ENCODE peak calls at places on chromosome X, in seven cellular contexts. One of them, this sample, is unnamed.

GRCh38 chrX:123884809-123885408 is 25.1 kb downstream of the XIAP start:
- DNase-seq in stimulated activated CD4-positive, alpha-beta T cell treated with anti-CD3 and anti-CD28 coated beads, Interleukin-1b, Interleukin-23, amount 100 ng/mL, for 1 hour: no peak
- DNase-seq in NCI-H1436: peak; percentile 66
- DNase-seq in 8988T: peak; percentile 18
- DNase-seq in fibroblast of the aortic adventitia: peak; percentile 73
- DNase-seq in upper lobe of right lung: no peak
- DNase-seq in CD4-positive, alpha-beta memory T cell: peak; percentile 50
- DNase-seq in this sample: peak; percentile 60

GRCh38 chrX:153557618-153558017 is 40.2 kb downstream of the ATP2B3 start:
- DNase-seq in fibroblast of the aortic adventitia: no peak
- DNase-seq in upper lobe of right lung: no peak
- DNase-seq in stimulated activated CD4-positive, alpha-beta T cell treated with anti-CD3 and anti-CD28 coated beads, Interleukin-1b, Interleukin-23, amount 100 ng/mL, for 1 hour: no peak
- DNase-seq in CD4-positive, alpha-beta memory T cell: no peak
- DNase-seq in 8988T: no peak
- DNase-seq in NCI-H1436: no peak
- DNase-seq in this sample: no peak

GRCh38 chrX:132216806-132217202 is 2.4 kb downstream of the RAP2C start:
- DNase-seq in CD4-positive, alpha-beta memory T cell: peak; percentile 73
- DNase-seq in upper lobe of right lung: no peak
- DNase-seq in fibroblast of the aortic adventitia: peak; percentile 23
- DNase-seq in 8988T: no peak
- DNase-seq in NCI-H1436: no peak
- DNase-seq in stimulated activated CD4-positive, alpha-beta T cell treated with anti-CD3 and anti-CD28 coated beads, Interleukin-1b, Interleukin-23, amount 100 ng/mL, for 1 hour: no peak
- DNase-seq in this sample: no peak

GRCh38 chrX:23931149-23931604 is 23.4 kb downstream of the CXorf58 start:
- DNase-seq in 8988T: no peak
- DNase-seq in NCI-H1436: no peak
- DNase-seq in fibroblast of the aortic adventitia: no peak
- DNase-seq in upper lobe of right lung: no peak
- DNase-seq in stimulated activated CD4-positive, alpha-beta T cell treated with anti-CD3 and anti-CD28 coated beads, Interleukin-1b, Interleukin-23, amount 100 ng/mL, for 1 hour: no peak
- DNase-seq in CD4-positive, alpha-beta memory T cell: no peak
- DNase-seq in this sample: no peak

GRCh38 chrX:39857780-39858179 is 240.0 kb downstream of the BCOR start:
- DNase-seq in CD4-positive, alpha-beta memory T cell: no peak
- DNase-seq in NCI-H1436: no peak
- DNase-seq in 8988T: no peak
- DNase-seq in upper lobe of right lung: no peak
- DNase-seq in fibroblast of the aortic adventitia: no peak
- DNase-seq in stimulated activated CD4-positive, alpha-beta T cell treated with anti-CD3 and anti-CD28 coated beads, Interleukin-1b, Interleukin-23, amount 100 ng/mL, for 1 hour: no peak
- DNase-seq in this sample: no peak

GRCh38 chrX:136667446-136668168 is 19.6 kb downstream of the CD40LG start:
- DNase-seq in fibroblast of the aortic adventitia: no peak
- DNase-seq in CD4-positive, alpha-beta memory T cell: peak; percentile 48
- DNase-seq in stimulated activated CD4-positive, alpha-beta T cell treated with anti-CD3 and anti-CD28 coated beads, Interleukin-1b, Interleukin-23, amount 100 ng/mL, for 1 hour: no peak
- DNase-seq in 8988T: no peak
- DNase-seq in upper lobe of right lung: no peak
- DNase-seq in NCI-H1436: no peak
- DNase-seq in this sample: no peak

GRCh38 chrX:73965833-73966232 is 338.1 kb upstream of the ZCCHC13 start:
- DNase-seq in stimulated activated CD4-positive, alpha-beta T cell treated with anti-CD3 and anti-CD28 coated beads, Interleukin-1b, Interleukin-23, amount 100 ng/mL, for 1 hour: no peak
- DNase-seq in upper lobe of right lung: no peak
- DNase-seq in fibroblast of the aortic adventitia: no peak
- DNase-seq in CD4-positive, alpha-beta memory T cell: no peak
- DNase-seq in NCI-H1436: no peak
- DNase-seq in 8988T: no peak
- DNase-seq in this sample: no peak

GRCh38 chrX:123085311-123085940 is 98.7 kb upstream of the GRIA3 start:
- DNase-seq in fibroblast of the aortic adventitia: peak; percentile 10
- DNase-seq in upper lobe of right lung: no peak
- DNase-seq in NCI-H1436: no peak
- DNase-seq in 8988T: no peak
- DNase-seq in CD4-positive, alpha-beta memory T cell: no peak
- DNase-seq in stimulated activated CD4-positive, alpha-beta T cell treated with anti-CD3 and anti-CD28 coated beads, Interleukin-1b, Interleukin-23, amount 100 ng/mL, for 1 hour: no peak
- DNase-seq in this sample: no peak

GRCh38 chrX:103275947-103276567 is 493 bp downstream of the TCEAL5 start:
- DNase-seq in upper lobe of right lung: no peak
- DNase-seq in CD4-positive, alpha-beta memory T cell: no peak
- DNase-seq in 8988T: no peak
- DNase-seq in NCI-H1436: no peak
- DNase-seq in stimulated activated CD4-positive, alpha-beta T cell treated with anti-CD3 and anti-CD28 coated beads, Interleukin-1b, Interleukin-23, amount 100 ng/mL, for 1 hour: no peak
- DNase-seq in fibroblast of the aortic adventitia: no peak
- DNase-seq in this sample: peak; percentile 56

GRCh38 chrX:138026211-138026610 is 460.3 kb downstream of the ZIC3 start:
- DNase-seq in upper lobe of right lung: no peak
- DNase-seq in CD4-positive, alpha-beta memory T cell: no peak
- DNase-seq in fibroblast of the aortic adventitia: peak; percentile 0
- DNase-seq in NCI-H1436: peak; percentile 9
- DNase-seq in 8988T: no peak
- DNase-seq in stimulated activated CD4-positive, alpha-beta T cell treated with anti-CD3 and anti-CD28 coated beads, Interleukin-1b, Interleukin-23, amount 100 ng/mL, for 1 hour: no peak
- DNase-seq in this sample: peak; percentile 27

GRCh38 chrX:39377171-39377570 is 575.9 kb downstream of the MID1IP1 start:
- DNase-seq in upper lobe of right lung: no peak
- DNase-seq in 8988T: no peak
- DNase-seq in stimulated activated CD4-positive, alpha-beta T cell treated with anti-CD3 and anti-CD28 coated beads, Interleukin-1b, Interleukin-23, amount 100 ng/mL, for 1 hour: no peak
- DNase-seq in fibroblast of the aortic adventitia: no peak
- DNase-seq in NCI-H1436: no peak
- DNase-seq in CD4-positive, alpha-beta memory T cell: no peak
- DNase-seq in this sample: peak; percentile 16

GRCh38 chrX:69088171-69088938 is 76.9 kb downstream of the PJA1 start:
- DNase-seq in stimulated activated CD4-positive, alpha-beta T cell treated with anti-CD3 and anti-CD28 coated beads, Interleukin-1b, Interleukin-23, amount 100 ng/mL, for 1 hour: no peak
- DNase-seq in upper lobe of right lung: no peak
- DNase-seq in CD4-positive, alpha-beta memory T cell: no peak
- DNase-seq in NCI-H1436: no peak
- DNase-seq in 8988T: no peak
- DNase-seq in fibroblast of the aortic adventitia: peak; percentile 32
- DNase-seq in this sample: peak; percentile 62

GRCh38 chrX:19627533-19627932 is 112.2 kb upstream of the MAP3K15 start:
- DNase-seq in upper lobe of right lung: no peak
- DNase-seq in fibroblast of the aortic adventitia: peak; percentile 13
- DNase-seq in 8988T: no peak
- DNase-seq in CD4-positive, alpha-beta memory T cell: peak; percentile 47
- DNase-seq in stimulated activated CD4-positive, alpha-beta T cell treated with anti-CD3 and anti-CD28 coated beads, Interleukin-1b, Interleukin-23, amount 100 ng/mL, for 1 hour: no peak
- DNase-seq in NCI-H1436: no peak
- DNase-seq in this sample: no peak

GRCh38 chrX:126509917-126510316 is 42.7 kb downstream of the DCAF12L1 start:
- DNase-seq in upper lobe of right lung: no peak
- DNase-seq in CD4-positive, alpha-beta memory T cell: no peak
- DNase-seq in NCI-H1436: no peak
- DNase-seq in 8988T: no peak
- DNase-seq in stimulated activated CD4-positive, alpha-beta T cell treated with anti-CD3 and anti-CD28 coated beads, Interleukin-1b, Interleukin-23, amount 100 ng/mL, for 1 hour: no peak
- DNase-seq in fibroblast of the aortic adventitia: no peak
- DNase-seq in this sample: no peak

GRCh38 chrX:40471965-40472648 is 108.7 kb upstream of the ATP6AP2 start:
- DNase-seq in fibroblast of the aortic adventitia: peak; percentile 60
- DNase-seq in CD4-positive, alpha-beta memory T cell: no peak
- DNase-seq in upper lobe of right lung: peak; percentile 60
- DNase-seq in NCI-H1436: peak; percentile 23
- DNase-seq in stimulated activated CD4-positive, alpha-beta T cell treated with anti-CD3 and anti-CD28 coated beads, Interleukin-1b, Interleukin-23, amount 100 ng/mL, for 1 hour: no peak
- DNase-seq in 8988T: peak; percentile 44
- DNase-seq in this sample: peak; percentile 38

GRCh38 chrX:15594371-15594770 is 6.4 kb downstream of the ACE2 start:
- DNase-seq in fibroblast of the aortic adventitia: no peak
- DNase-seq in CD4-positive, alpha-beta memory T cell: no peak
- DNase-seq in upper lobe of right lung: no peak
- DNase-seq in NCI-H1436: no peak
- DNase-seq in 8988T: no peak
- DNase-seq in stimulated activated CD4-positive, alpha-beta T cell treated with anti-CD3 and anti-CD28 coated beads, Interleukin-1b, Interleukin-23, amount 100 ng/mL, for 1 hour: no peak
- DNase-seq in this sample: no peak

GRCh38 chrX:54248309-54248708 is 65.3 kb upstream of the FAM120C start:
- DNase-seq in upper lobe of right lung: no peak
- DNase-seq in CD4-positive, alpha-beta memory T cell: no peak
- DNase-seq in fibroblast of the aortic adventitia: peak; percentile 29
- DNase-seq in stimulated activated CD4-positive, alpha-beta T cell treated with anti-CD3 and anti-CD28 coated beads, Interleukin-1b, Interleukin-23, amount 100 ng/mL, for 1 hour: no peak
- DNase-seq in NCI-H1436: no peak
- DNase-seq in 8988T: no peak
- DNase-seq in this sample: no peak

GRCh38 chrX:150940844-150941495 is 42.2 kb upstream of the HMGB3 start:
- DNase-seq in upper lobe of right lung: no peak
- DNase-seq in stimulated activated CD4-positive, alpha-beta T cell treated with anti-CD3 and anti-CD28 coated beads, Interleukin-1b, Interleukin-23, amount 100 ng/mL, for 1 hour: no peak
- DNase-seq in CD4-positive, alpha-beta memory T cell: no peak
- DNase-seq in NCI-H1436: no peak
- DNase-seq in fibroblast of the aortic adventitia: no peak
- DNase-seq in 8988T: no peak
- DNase-seq in this sample: no peak

GRCh38 chrX:153560466-153560865 is 38.5 kb downstream of the CCNQ start:
- DNase-seq in CD4-positive, alpha-beta memory T cell: no peak
- DNase-seq in NCI-H1436: no peak
- DNase-seq in fibroblast of the aortic adventitia: no peak
- DNase-seq in 8988T: no peak
- DNase-seq in stimulated activated CD4-positive, alpha-beta T cell treated with anti-CD3 and anti-CD28 coated beads, Interleukin-1b, Interleukin-23, amount 100 ng/mL, for 1 hour: no peak
- DNase-seq in upper lobe of right lung: no peak
- DNase-seq in this sample: no peak

GRCh38 chrX:121160987-121161386 is 113.6 kb downstream of the GLUD2 start:
- DNase-seq in CD4-positive, alpha-beta memory T cell: no peak
- DNase-seq in stimulated activated CD4-positive, alpha-beta T cell treated with anti-CD3 and anti-CD28 coated beads, Interleukin-1b, Interleukin-23, amount 100 ng/mL, for 1 hour: no peak
- DNase-seq in upper lobe of right lung: no peak
- DNase-seq in fibroblast of the aortic adventitia: peak; percentile 51
- DNase-seq in NCI-H1436: no peak
- DNase-seq in 8988T: no peak
- DNase-seq in this sample: no peak

GRCh38 chrX:16188687-16189086 is 21.4 kb downstream of the MAGEB17 start:
- DNase-seq in fibroblast of the aortic adventitia: peak; percentile 48
- DNase-seq in 8988T: no peak
- DNase-seq in CD4-positive, alpha-beta memory T cell: no peak
- DNase-seq in NCI-H1436: peak; percentile 30
- DNase-seq in upper lobe of right lung: no peak
- DNase-seq in stimulated activated CD4-positive, alpha-beta T cell treated with anti-CD3 and anti-CD28 coated beads, Interleukin-1b, Interleukin-23, amount 100 ng/mL, for 1 hour: no peak
- DNase-seq in this sample: no peak

GRCh38 chrX:122363112-122363511 is 821.0 kb upstream of the GRIA3 start:
- DNase-seq in 8988T: no peak
- DNase-seq in CD4-positive, alpha-beta memory T cell: no peak
- DNase-seq in NCI-H1436: no peak
- DNase-seq in stimulated activated CD4-positive, alpha-beta T cell treated with anti-CD3 and anti-CD28 coated beads, Interleukin-1b, Interleukin-23, amount 100 ng/mL, for 1 hour: no peak
- DNase-seq in fibroblast of the aortic adventitia: no peak
- DNase-seq in upper lobe of right lung: no peak
- DNase-seq in this sample: no peak

GRCh38 chrX:22081475-22082092 is 49.5 kb downstream of the PHEX start:
- DNase-seq in NCI-H1436: no peak
- DNase-seq in CD4-positive, alpha-beta memory T cell: no peak
- DNase-seq in upper lobe of right lung: peak; percentile 63
- DNase-seq in 8988T: no peak
- DNase-seq in stimulated activated CD4-positive, alpha-beta T cell treated with anti-CD3 and anti-CD28 coated beads, Interleukin-1b, Interleukin-23, amount 100 ng/mL, for 1 hour: peak; percentile 25
- DNase-seq in fibroblast of the aortic adventitia: peak; percentile 81
- DNase-seq in this sample: peak; percentile 22

GRCh38 chrX:28787206-28787605 is 200.0 kb downstream of the IL1RAPL1 start:
- DNase-seq in stimulated activated CD4-positive, alpha-beta T cell treated with anti-CD3 and anti-CD28 coated beads, Interleukin-1b, Interleukin-23, amount 100 ng/mL, for 1 hour: no peak
- DNase-seq in CD4-positive, alpha-beta memory T cell: no peak
- DNase-seq in 8988T: no peak
- DNase-seq in fibroblast of the aortic adventitia: peak; percentile 40
- DNase-seq in NCI-H1436: no peak
- DNase-seq in upper lobe of right lung: no peak
- DNase-seq in this sample: no peak

GRCh38 chrX:63657821-63658220 is 127.2 kb downstream of the ARHGEF9 start:
- DNase-seq in CD4-positive, alpha-beta memory T cell: no peak
- DNase-seq in fibroblast of the aortic adventitia: peak; percentile 78
- DNase-seq in upper lobe of right lung: peak; percentile 81
- DNase-seq in NCI-H1436: no peak
- DNase-seq in 8988T: no peak
- DNase-seq in stimulated activated CD4-positive, alpha-beta T cell treated with anti-CD3 and anti-CD28 coated beads, Interleukin-1b, Interleukin-23, amount 100 ng/mL, for 1 hour: no peak
- DNase-seq in this sample: no peak

GRCh38 chrX:21940356-21940829 is at the start of gene SMS:
- DNase-seq in stimulated activated CD4-positive, alpha-beta T cell treated with anti-CD3 and anti-CD28 coated beads, Interleukin-1b, Interleukin-23, amount 100 ng/mL, for 1 hour: peak; percentile 26
- DNase-seq in 8988T: peak; percentile 79
- DNase-seq in NCI-H1436: peak; percentile 54
- DNase-seq in CD4-positive, alpha-beta memory T cell: peak; percentile 44
- DNase-seq in upper lobe of right lung: peak; percentile 89
- DNase-seq in fibroblast of the aortic adventitia: peak; percentile 67
- DNase-seq in this sample: peak; percentile 88

GRCh38 chrX:29531336-29531735 is 684.0 kb upstream of the MAGEB2 start:
- DNase-seq in NCI-H1436: no peak
- DNase-seq in upper lobe of right lung: no peak
- DNase-seq in stimulated activated CD4-positive, alpha-beta T cell treated with anti-CD3 and anti-CD28 coated beads, Interleukin-1b, Interleukin-23, amount 100 ng/mL, for 1 hour: no peak
- DNase-seq in 8988T: no peak
- DNase-seq in fibroblast of the aortic adventitia: no peak
- DNase-seq in CD4-positive, alpha-beta memory T cell: no peak
- DNase-seq in this sample: no peak

GRCh38 chrX:132426695-132427281 is 62.0 kb downstream of the MBNL3 start:
- DNase-seq in CD4-positive, alpha-beta memory T cell: no peak
- DNase-seq in upper lobe of right lung: no peak
- DNase-seq in 8988T: no peak
- DNase-seq in fibroblast of the aortic adventitia: peak; percentile 58
- DNase-seq in NCI-H1436: no peak
- DNase-seq in stimulated activated CD4-positive, alpha-beta T cell treated with anti-CD3 and anti-CD28 coated beads, Interleukin-1b, Interleukin-23, amount 100 ng/mL, for 1 hour: no peak
- DNase-seq in this sample: no peak

GRCh38 chrX:109629310-109629709 is 4.3 kb upstream of the KCNE5 start:
- DNase-seq in 8988T: no peak
- DNase-seq in fibroblast of the aortic adventitia: peak; percentile 2
- DNase-seq in CD4-positive, alpha-beta memory T cell: no peak
- DNase-seq in stimulated activated CD4-positive, alpha-beta T cell treated with anti-CD3 and anti-CD28 coated beads, Interleukin-1b, Interleukin-23, amount 100 ng/mL, for 1 hour: no peak
- DNase-seq in NCI-H1436: no peak
- DNase-seq in upper lobe of right lung: no peak
- DNase-seq in this sample: peak; percentile 36

GRCh38 chrX:75546724-75547123 is 23.9 kb upstream of the ZDHHC15 start:
- DNase-seq in NCI-H1436: no peak
- DNase-seq in upper lobe of right lung: no peak
- DNase-seq in CD4-positive, alpha-beta memory T cell: no peak
- DNase-seq in fibroblast of the aortic adventitia: no peak
- DNase-seq in stimulated activated CD4-positive, alpha-beta T cell treated with anti-CD3 and anti-CD28 coated beads, Interleukin-1b, Interleukin-23, amount 100 ng/mL, for 1 hour: no peak
- DNase-seq in 8988T: no peak
- DNase-seq in this sample: no peak

GRCh38 chrX:83145910-83146309 is 362.2 kb upstream of the POU3F4 start:
- DNase-seq in 8988T: no peak
- DNase-seq in NCI-H1436: no peak
- DNase-seq in upper lobe of right lung: no peak
- DNase-seq in CD4-positive, alpha-beta memory T cell: no peak
- DNase-seq in stimulated activated CD4-positive, alpha-beta T cell treated with anti-CD3 and anti-CD28 coated beads, Interleukin-1b, Interleukin-23, amount 100 ng/mL, for 1 hour: no peak
- DNase-seq in fibroblast of the aortic adventitia: no peak
- DNase-seq in this sample: no peak

GRCh38 chrX:154476821-154477220 is 2.3 kb downstream of the LAGE3 start:
- DNase-seq in CD4-positive, alpha-beta memory T cell: no peak
- DNase-seq in upper lobe of right lung: peak; percentile 10
- DNase-seq in NCI-H1436: no peak
- DNase-seq in stimulated activated CD4-positive, alpha-beta T cell treated with anti-CD3 and anti-CD28 coated beads, Interleukin-1b, Interleukin-23, amount 100 ng/mL, for 1 hour: no peak
- DNase-seq in 8988T: no peak
- DNase-seq in fibroblast of the aortic adventitia: no peak
- DNase-seq in this sample: no peak

GRCh38 chrX:110407910-110408545 is 49.4 kb downstream of the RTL9 start:
- DNase-seq in stimulated activated CD4-positive, alpha-beta T cell treated with anti-CD3 and anti-CD28 coated beads, Interleukin-1b, Interleukin-23, amount 100 ng/mL, for 1 hour: no peak
- DNase-seq in CD4-positive, alpha-beta memory T cell: peak; percentile 45
- DNase-seq in 8988T: no peak
- DNase-seq in upper lobe of right lung: no peak
- DNase-seq in NCI-H1436: peak; percentile 69
- DNase-seq in fibroblast of the aortic adventitia: peak; percentile 80
- DNase-seq in this sample: peak; percentile 50

GRCh38 chrX:148804579-148804978 is 304.2 kb downstream of the AFF2 start:
- DNase-seq in fibroblast of the aortic adventitia: peak; percentile 2
- DNase-seq in CD4-positive, alpha-beta memory T cell: no peak
- DNase-seq in upper lobe of right lung: no peak
- DNase-seq in 8988T: no peak
- DNase-seq in stimulated activated CD4-positive, alpha-beta T cell treated with anti-CD3 and anti-CD28 coated beads, Interleukin-1b, Interleukin-23, amount 100 ng/mL, for 1 hour: no peak
- DNase-seq in NCI-H1436: no peak
- DNase-seq in this sample: no peak

GRCh38 chrX:118520858-118521206 is 25.2 kb downstream of the DOCK11 start:
- DNase-seq in CD4-positive, alpha-beta memory T cell: no peak
- DNase-seq in fibroblast of the aortic adventitia: no peak
- DNase-seq in 8988T: no peak
- DNase-seq in NCI-H1436: no peak
- DNase-seq in upper lobe of right lung: no peak
- DNase-seq in stimulated activated CD4-positive, alpha-beta T cell treated with anti-CD3 and anti-CD28 coated beads, Interleukin-1b, Interleukin-23, amount 100 ng/mL, for 1 hour: no peak
- DNase-seq in this sample: no peak

GRCh38 chrX:111386884-111387283 is 25.1 kb downstream of the DCX start:
- DNase-seq in upper lobe of right lung: no peak
- DNase-seq in 8988T: no peak
- DNase-seq in stimulated activated CD4-positive, alpha-beta T cell treated with anti-CD3 and anti-CD28 coated beads, Interleukin-1b, Interleukin-23, amount 100 ng/mL, for 1 hour: no peak
- DNase-seq in NCI-H1436: no peak
- DNase-seq in CD4-positive, alpha-beta memory T cell: no peak
- DNase-seq in fibroblast of the aortic adventitia: no peak
- DNase-seq in this sample: no peak

GRCh38 chrX:42538405-42538804 is 239.6 kb downstream of the PPP1R2C start:
- DNase-seq in stimulated activated CD4-positive, alpha-beta T cell treated with anti-CD3 and anti-CD28 coated beads, Interleukin-1b, Interleukin-23, amount 100 ng/mL, for 1 hour: no peak
- DNase-seq in 8988T: no peak
- DNase-seq in CD4-positive, alpha-beta memory T cell: no peak
- DNase-seq in upper lobe of right lung: no peak
- DNase-seq in NCI-H1436: no peak
- DNase-seq in fibroblast of the aortic adventitia: no peak
- DNase-seq in this sample: no peak